ENCODE peak calls at places on chromosome 21, in ten cellular contexts. N is ascending aorta; M is heart left ventricle; Q is heart right ventricle; O is effector memory CD4-positive, alpha-beta T cell; D is left lung; U is colonic mucosa; K is CD4-positive, alpha-beta memory T cell; C is body of pancreas; F is AG04450. G is an unnamed sample.

GRCh38 chr21:44761747-44762208 is 39.8 kb downstream of the UBE2G2 start:
- DNase-seq in N (no peak), M (no peak), Q (no peak), O (no peak), D (no peak), U (peak; percentile 43), K (no peak), C (no peak), F (no peak), G (no peak)

GRCh38 chr21:45893166-45894106 is 88.1 kb upstream of the COL6A1 start:
- DNase-seq in N (no peak), M (no peak), Q (no peak), O (no peak), D (no peak), U (no peak), K (no peak), C (no peak), F (no peak), G (no peak)

GRCh38 chr21:43967981-43968380 is 44.1 kb upstream of the TRAPPC10 start:
- DNase-seq in N (no peak), M (no peak), Q (no peak), O (no peak), D (no peak), U (no peak), K (no peak), C (no peak), F (no peak), G (no peak)

GRCh38 chr21:46094401-46095105 is 3.4 kb upstream of the COL6A2 start:
- DNase-seq in N (no peak), M (no peak), Q (no peak), O (no peak), D (no peak), U (no peak), K (no peak), C (no peak), F (no peak), G (no peak)

GRCh38 chr21:45401916-45402900 is 2.8 kb upstream of the COL18A1 start:
- DNase-seq in N (no peak), M (no peak), Q (peak; percentile 3), O (no peak), D (no peak), U (no peak), K (no peak), C (no peak), F (no peak), G (no peak)

GRCh38 chr21:45256912-45257672 is 30.6 kb downstream of the POFUT2 start:
- DNase-seq in N (no peak), M (no peak), Q (no peak), O (no peak), D (no peak), U (peak; percentile 10), K (no peak), C (no peak), F (no peak), G (peak; percentile 25)

GRCh38 chr21:45030637-45031218 is 43.7 kb upstream of the ADARB1 start:
- DNase-seq in N (peak; percentile 8), M (peak; percentile 58), Q (no peak), O (no peak), D (no peak), U (no peak), K (no peak), C (no peak), F (no peak), G (peak; percentile 43)

GRCh38 chr21:38956791-38957571 is 151.3 kb downstream of the ETS2 start:
- DNase-seq in N (no peak), M (no peak), Q (no peak), O (no peak), D (peak; percentile 50), U (peak; percentile 68), K (no peak), C (no peak), F (no peak), G (peak; percentile 86)

GRCh38 chr21:44873356-44874239 is at the start of gene PTTG1IP:
- DNase-seq in N (peak; percentile 96), M (peak; percentile 99), Q (peak; percentile 100), O (peak; percentile 99), D (peak; percentile 99), U (peak; percentile 99), K (peak; percentile 99), C (peak; percentile 99), F (peak; percentile 90), G (peak; percentile 99)

GRCh38 chr21:36134820-36135390 is at the start of gene CBR3:
- DNase-seq in N (no peak), M (peak; percentile 69), Q (peak; percentile 68), O (no peak), D (peak; percentile 62), U (peak; percentile 69), K (peak; percentile 45), C (peak; percentile 33), F (no peak), G (no peak)

GRCh38 chr21:37223804-37224345 is 43.3 kb downstream of the VPS26C start:
- DNase-seq in N (no peak), M (no peak), Q (no peak), O (no peak), D (no peak), U (no peak), K (no peak), C (no peak), F (no peak), G (no peak)

GRCh38 chr21:28256420-28256831 is 736.3 kb downstream of the LTN1 start:
- DNase-seq in N (no peak), M (no peak), Q (no peak), O (no peak), D (no peak), U (no peak), K (no peak), C (no peak), F (no peak), G (no peak)

GRCh38 chr21:45111703-45112102 is 37.3 kb downstream of the ADARB1 start:
- DNase-seq in N (no peak), M (no peak), Q (no peak), O (no peak), D (no peak), U (no peak), K (no peak), C (no peak), F (no peak), G (no peak)

GRCh38 chr21:45019076-45019886 is 55.1 kb upstream of the ADARB1 start:
- DNase-seq in N (peak; percentile 22), M (no peak), Q (peak; percentile 33), O (no peak), D (peak; percentile 30), U (no peak), K (no peak), C (no peak), F (no peak), G (no peak)

GRCh38 chr21:42818328-42818749 is 61.0 kb downstream of the WDR4 start:
- DNase-seq in N (no peak), M (peak; percentile 60), Q (peak; percentile 61), O (peak; percentile 25), D (peak; percentile 65), U (peak; percentile 65), K (peak; percentile 56), C (peak; percentile 64), F (no peak), G (peak; percentile 70)

GRCh38 chr21:42441963-42442362 is 38.3 kb downstream of the UBASH3A start:
- DNase-seq in N (no peak), M (no peak), Q (no peak), O (no peak), D (no peak), U (no peak), K (no peak), C (no peak), F (no peak), G (no peak)

GRCh38 chr21:20443558-20444155 is 554.6 kb upstream of the NCAM2 start:
- DNase-seq in N (no peak), M (no peak), Q (no peak), O (no peak), D (no peak), U (no peak), K (no peak), C (no peak), F (no peak), G (peak; percentile 58)

GRCh38 chr21:26124421-26124833 is 46.1 kb downstream of the APP start:
- DNase-seq in N (no peak), M (no peak), Q (no peak), O (no peak), D (no peak), U (no peak), K (no peak), C (no peak), F (no peak), G (peak; percentile 60)

GRCh38 chr21:17925000-17925610 is 105.9 kb upstream of the C21orf91 start:
- DNase-seq in N (no peak), M (peak; percentile 41), Q (no peak), O (peak; percentile 9), D (no peak), U (peak; percentile 58), K (peak; percentile 47), C (peak; percentile 55), F (peak; percentile 6), G (peak; percentile 84)

GRCh38 chr21:44890961-44891541 is 17.6 kb upstream of the PTTG1IP start:
- DNase-seq in N (no peak), M (no peak), Q (no peak), O (no peak), D (no peak), U (no peak), K (no peak), C (no peak), F (no peak), G (no peak)

GRCh38 chr21:34930971-34931370 is 118.1 kb downstream of the RUNX1 start:
- DNase-seq in N (no peak), M (no peak), Q (no peak), O (no peak), D (no peak), U (no peak), K (no peak), C (no peak), F (no peak), G (no peak)

GRCh38 chr21:9780441-9780937 is 740.9 kb upstream of the TPTE start:
- DNase-seq in N (no peak), M (no peak), Q (no peak), O (no peak), D (no peak), U (no peak), K (no peak), C (no peak), F (no peak), G (no peak)
- H3K9me3 ChIP-seq in N (no peaks in the 10 kb centered on the region), M (no peaks in the 10 kb centered on the region), Q (no peaks in the 10 kb centered on the region), O (no peaks in the 10 kb centered on the region), D (no peaks in the 10 kb centered on the region), U (peaks cover 4% of the 10 kb centered on the region), K (peaks cover 5% of the 10 kb centered on the region), C (no peaks in the 10 kb centered on the region), F (peaks cover 38% of the 10 kb centered on the region), G (peaks cover 9% of the 10 kb centered on the region)

GRCh38 chr21:32858628-32859027 is 87.1 kb upstream of the PAXBP1 start:
- DNase-seq in N (no peak), M (no peak), Q (no peak), O (no peak), D (no peak), U (no peak), K (no peak), C (no peak), F (no peak), G (no peak)
- H3K9me3 ChIP-seq in N (no peaks in the 10 kb centered on the region), M (no peaks in the 10 kb centered on the region), Q (no peaks in the 10 kb centered on the region), O (no peaks in the 10 kb centered on the region), D (no peaks in the 10 kb centered on the region), U (no peaks in the 10 kb centered on the region), K (no peaks in the 10 kb centered on the region), C (no peaks in the 10 kb centered on the region), F (peaks cover 14% of the 10 kb centered on the region), G (no peaks in the 10 kb centered on the region)

GRCh38 chr21:22657786-22658185 is 1659.6 kb downstream of the NCAM2 start:
- DNase-seq in N (no peak), M (no peak), Q (no peak), O (no peak), D (no peak), U (no peak), K (no peak), C (no peak), F (no peak), G (no peak)
- H3K9me3 ChIP-seq in N (no peaks in the 10 kb centered on the region), M (no peaks in the 10 kb centered on the region), Q (no peaks in the 10 kb centered on the region), O (no peaks in the 10 kb centered on the region), D (no peaks in the 10 kb centered on the region), U (no peaks in the 10 kb centered on the region), K (no peaks in the 10 kb centered on the region), C (no peaks in the 10 kb centered on the region), F (peaks cover 5% of the 10 kb centered on the region), G (no peaks in the 10 kb centered on the region)

GRCh38 chr21:40051801-40052200 is 184.6 kb downstream of the PCP4 start:
- DNase-seq in N (no peak), M (no peak), Q (no peak), O (no peak), D (no peak), U (no peak), K (no peak), C (no peak), F (no peak), G (no peak)
- H3K9me3 ChIP-seq in N (no peaks in the 10 kb centered on the region), M (no peaks in the 10 kb centered on the region), Q (no peaks in the 10 kb centered on the region), O (no peaks in the 10 kb centered on the region), D (no peaks in the 10 kb centered on the region), U (no peaks in the 10 kb centered on the region), K (no peaks in the 10 kb centered on the region), C (no peaks in the 10 kb centered on the region), F (peaks cover 42% of the 10 kb centered on the region), G (no peaks in the 10 kb centered on the region)